ENCODE peak calls at places on chromosomes 7 and 10, in four cellular contexts. X is endodermal cell, F is Peyer's patch, W is GM23338. Q is an unnamed sample.

GRCh38 chr10:119245272-119245671 is 37.9 kb downstream of the GRK5 start:
- DNase-seq in X (no peak), F (no peak), W (no peak), Q (no peak)

GRCh38 chr7:44712012-44712411 is 36.6 kb upstream of the ZMIZ2 start:
- DNase-seq in X (no peak), F (no peak), W (no peak), Q (no peak)

GRCh38 chr7:31096198-31096881 is 44.2 kb downstream of the ADCYAP1R1 start:
- DNase-seq in X (peak), F (no peak), W (no peak), Q (no peak)

GRCh38 chr7:30247546-30248386 is 36.6 kb upstream of the ZNRF2 start:
- DNase-seq in X (no peak), F (no peak), W (no peak), Q (no peak)

GRCh38 chr7:147485660-147486210 is 1104.8 kb upstream of the C7orf33 start:
- DNase-seq in X (no peak), F (no peak), W (no peak), Q (no peak)

GRCh38 chr10:19498348-19499290 is 317.6 kb upstream of the PLXDC2 start:
- DNase-seq in X (no peak), F (no peak), W (no peak), Q (no peak)

GRCh38 chr7:15603124-15603523 is 41.3 kb upstream of the AGMO start:
- DNase-seq in X (no peak), F (no peak), W (no peak), Q (no peak)

GRCh38 chr7:84637568-84638338 is 443.2 kb upstream of the SEMA3A start:
- DNase-seq in X (peak), F (no peak), W (peak), Q (no peak)

GRCh38 chr10:116538461-116538860 is 7.3 kb upstream of the PNLIP start:
- DNase-seq in X (no peak), F (no peak), W (no peak), Q (no peak)

GRCh38 chr10:122164028-122164601 is 107.0 kb upstream of the BTBD16 start:
- DNase-seq in X (peak), F (no peak), W (peak), Q (no peak)
- H3K4me3 ChIP-seq in X (peak), F (no peak), W (peak), Q (no peak)

GRCh38 chr7:105489409-105489808 is 32.7 kb downstream of the PUS7 start:
- DNase-seq in X (no peak), F (no peak), W (no peak), Q (no peak)

GRCh38 chr7:105493196-105493927 is 28.7 kb downstream of the PUS7 start:
- DNase-seq in X (no peak), F (no peak), W (no peak), Q (no peak)

GRCh38 chr7:105488219-105488571 is 33.9 kb downstream of the PUS7 start:
- DNase-seq in X (no peak), F (no peak), W (no peak), Q (no peak)

GRCh38 chr7:105487559-105488218 is 34.4 kb downstream of the PUS7 start:
- DNase-seq in X (no peak), F (no peak), W (no peak), Q (no peak)
- TF ChIP-seq CTCF in X (peak), F (no peak), W (peak), Q (peak)

GRCh38 chr10:100747826-100748231 is 2.4 kb downstream of the PAX2 start:
- DNase-seq in X (peak), F (no peak), W (peak), Q (no peak)
- H3K4me3 ChIP-seq in X (peak), F (no peak), W (peak), Q (no peak)

GRCh38 chr10:23525406-23525805 is 86.5 kb downstream of the OTUD1 start:
- DNase-seq in X (no peak), F (no peak), W (peak), Q (no peak)
- TF ChIP-seq CTCF in X (peak), F (no peak), W (peak), Q (peak)

DNA sequence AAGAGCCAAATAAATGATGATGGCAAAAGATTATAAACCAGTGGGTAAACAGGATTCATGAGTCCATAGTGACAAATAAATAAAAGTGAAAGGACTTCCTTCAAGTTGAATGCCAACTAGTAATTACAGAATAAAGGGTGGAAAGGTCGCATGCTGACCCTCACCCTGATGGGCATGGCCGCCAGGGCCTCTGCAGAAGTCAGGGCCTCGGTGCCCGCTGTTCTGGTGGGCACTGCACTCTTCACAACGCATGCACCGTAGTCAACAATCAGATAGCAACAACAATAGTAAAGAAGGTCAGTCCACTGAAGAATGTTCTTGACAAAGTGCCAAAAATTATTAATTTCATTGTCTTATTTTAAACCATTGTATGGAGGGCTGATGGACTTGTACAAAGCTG is 123.2 kb upstream of the LANCL2 start:
- DNase-seq in X (no peak), F (no peak), W (no peak), Q (no peak)
- H3K4me3 ChIP-seq in X (no peak), F (no peak), W (no peak), Q (no peak)

GRCh38 chr10:99432881-99433280 is 2.5 kb upstream of the GOT1 start:
- DNase-seq in X (no peak), F (no peak), W (no peak), Q (no peak)
- TF ChIP-seq CTCF in X (no peak), F (no peak), W (no peak), Q (no peak)

GRCh38 chr10:59362991-59363390 is 642 bp upstream of the FAM13C start:
- DNase-seq in X (peak), F (peak), W (peak), Q (no peak)
- H3K4me3 ChIP-seq in X (peak), F (peak), W (peak), Q (no peak)

Q was measured in GM06990.